ENCODE peak calls at places on chromosomes 12 and 14, in four cellular contexts. T is esophagus muscularis mucosa, U is HepG2, A is SK-N-MC. X is an unnamed sample.

GRCh38 chr14:24159777-24160498 is 1.1 kb upstream of the IRF9 start:
- DNase-seq in T (no peak), U (no peak), A (no peak), X (no peak)

GRCh38 chr12:1838223-1838993 is 18.0 kb downstream of the LRTM2 start:
- DNase-seq in U (no peak), A (no peak), T (no peak), X (no peak)

GRCh38 chr14:104392001-104392395 is 187.6 kb upstream of the C14orf180 start:
- DNase-seq in U (no peak), T (no peak), A (no peak), X (no peak)

GRCh38 chr12:75366629-75367028 is 24.3 kb upstream of the GLIPR1L2 start:
- DNase-seq in T (no peak), U (no peak), A (no peak), X (no peak)

GRCh38 chr12:99267038-99267437 is 380.5 kb upstream of the GARIN6 start:
- DNase-seq in A (no peak), U (no peak), T (no peak), X (no peak)

GRCh38 chr14:52033131-52033642 is 35.7 kb downstream of the NID2 start:
- DNase-seq in U (no peak), A (no peak), T (peak), X (no peak)

GRCh38 chr12:19739195-19739776 is 300.0 kb downstream of the AEBP2 start:
- DNase-seq in T (no peak), A (peak), U (peak), X (no peak)

GRCh38 chr12:67663121-67663520 is 14.6 kb downstream of the DYRK2 start:
- DNase-seq in T (no peak), A (no peak), U (no peak), X (no peak)

GRCh38 chr14:62143235-62143634 is 381.0 kb downstream of the SNAPC1 start:
- DNase-seq in U (no peak), A (no peak), T (no peak), X (no peak)

GRCh38 chr14:21933681-21934080 is 260.1 kb upstream of the OR4E1 start:
- DNase-seq in A (no peak), T (no peak), U (no peak), X (no peak)

GRCh38 chr12:115176741-115177400 is 492.9 kb upstream of the TBX3 start:
- DNase-seq in T (no peak), U (no peak), A (no peak), X (no peak)

GRCh38 chr12:6551496-6552139 is 4.2 kb downstream of the IFFO1 start:
- DNase-seq in T (no peak), A (no peak), U (no peak), X (no peak)

GRCh38 chr14:51704465-51705050 is 52.8 kb downstream of the FRMD6 start:
- DNase-seq in T (no peak), A (no peak), U (no peak), X (no peak)

GRCh38 chr14:56115471-56115870 is 2.7 kb upstream of the PELI2 start:
- DNase-seq in U (no peak), A (no peak), T (no peak), X (no peak)
- TF ChIP-seq POLR2AphosphoS5 in U (no peak), A (no peak), T (no peak), X (no peak)

GRCh38 chr14:49582211-49582977 is 3.8 kb downstream of the RPS29 start:
- DNase-seq in T (no peak), U (no peak), A (no peak), X (no peak)
- TF ChIP-seq POLR2AphosphoS5 in T (no peak), U (peak), A (peak), X (peak)

GRCh38 chr14:100030441-100031153 is 34.6 kb upstream of the EVL start:
- DNase-seq in T (no peak), A (no peak), U (no peak), X (peak)
- TF ChIP-seq POLR2AphosphoS5 in T (peak), A (no peak), U (no peak), X (no peak)

DNA sequence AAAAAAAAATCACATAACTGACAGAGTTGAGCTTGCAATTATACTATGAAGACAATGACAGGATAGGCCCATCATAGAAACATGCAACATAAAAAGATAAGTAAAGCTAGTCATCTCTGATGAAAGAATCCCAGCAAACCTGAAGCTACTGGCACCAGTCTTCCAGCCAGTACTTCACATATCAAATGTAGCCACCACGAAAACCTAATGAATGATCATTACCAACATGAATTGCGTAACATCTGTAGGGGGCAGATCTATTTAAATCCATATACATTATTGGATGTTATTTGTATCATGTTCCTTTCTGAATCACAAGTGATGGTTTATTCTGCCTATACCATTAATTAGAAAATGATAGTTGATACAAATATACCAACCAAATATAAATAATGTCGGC is 73.9 kb downstream of the BCAT1 start:
- DNase-seq in A (no peak), U (no peak), T (no peak), X (no peak)
- TF ChIP-seq POLR2AphosphoS5 in A (no peak), U (no peak), T (no peak), X (no peak)

GRCh38 chr14:59252772-59253500 is 64.5 kb downstream of the DAAM1 start:
- DNase-seq in U (no peak), A (no peak), T (no peak), X (no peak)

GRCh38 chr14:59253527-59253926 is 65.1 kb downstream of the DAAM1 start:
- DNase-seq in A (no peak), U (no peak), T (no peak), X (no peak)

GRCh38 chr14:59251811-59252771 is 63.6 kb downstream of the DAAM1 start:
- DNase-seq in T (no peak), U (no peak), A (no peak), X (no peak)

GRCh38 chr14:59254911-59255545 is 66.6 kb downstream of the DAAM1 start:
- DNase-seq in A (no peak), U (no peak), T (no peak), X (no peak)

GRCh38 chr14:59254146-59254910 is 65.9 kb downstream of the DAAM1 start:
- DNase-seq in T (no peak), A (no peak), U (no peak), X (no peak)
- TF ChIP-seq POLR2AphosphoS5 in T (peak), A (no peak), U (no peak), X (no peak)

GRCh38 chr14:76928301-76928700 is 100.2 kb downstream of the IRF2BPL start:
- DNase-seq in A (no peak), U (no peak), T (no peak), X (no peak)

GRCh38 chr14:76931629-76932402 is 96.7 kb downstream of the IRF2BPL start:
- DNase-seq in U (no peak), T (no peak), A (no peak), X (no peak)

GRCh38 chr14:76930549-76930948 is 98.0 kb downstream of the IRF2BPL start:
- DNase-seq in T (no peak), A (no peak), U (no peak), X (no peak)

GRCh38 chr14:76926521-76927251 is 100.5 kb downstream of the LRRC74A start:
- DNase-seq in A (no peak), T (no peak), U (no peak), X (no peak)

GRCh38 chr14:76929927-76930326 is 98.6 kb downstream of the IRF2BPL start:
- DNase-seq in A (no peak), T (no peak), U (no peak), X (no peak)
- TF ChIP-seq POLR2AphosphoS5 in A (no peak), T (peak), U (no peak), X (no peak)

DNA sequence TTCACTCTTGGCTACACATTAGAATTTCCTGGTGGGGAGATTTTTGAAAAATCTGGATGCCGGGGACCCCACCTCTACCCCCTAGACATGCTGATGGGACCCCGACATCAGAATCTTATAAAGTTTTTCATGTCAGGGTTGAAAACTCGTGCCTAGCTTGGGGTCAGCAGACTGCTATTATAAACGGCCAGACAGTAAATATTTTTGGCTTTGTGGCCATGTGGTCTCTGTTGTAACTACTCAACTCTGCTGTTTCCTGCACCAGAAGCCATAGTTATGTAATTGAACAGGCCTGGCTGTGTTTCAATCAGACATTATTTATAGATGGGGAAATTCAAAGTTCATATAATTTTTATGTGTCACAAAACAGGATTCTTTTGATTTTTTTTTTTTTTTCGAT is 41.6 kb downstream of the ACACB start:
- DNase-seq in A (no peak), T (no peak), U (no peak), X (no peak)
- TF ChIP-seq POLR2AphosphoS5 in A (no peak), T (no peak), U (no peak), X (no peak)

GRCh38 chr12:60255044-60255443 is 659.2 kb downstream of the SLC16A7 start:
- DNase-seq in U (no peak), T (no peak), A (no peak), X (no peak)
- TF ChIP-seq POLR2AphosphoS5 in U (no peak), T (no peak), A (no peak), X (no peak)